ENCODE peak calls at places on chromosomes 7 and 10, in six cellular contexts. B is stromal cell of bone marrow, T is putamen, M is EL, V is GF-D8, O is colonic mucosa. G is an unnamed sample.

GRCh38 chr7:140646931-140647647 is 6.5 kb upstream of the DENND2A start:
- DNase-seq in B (no peak), T (no peak), M (peak), V (no peak), O (peak), G (no peak)

GRCh38 chr7:36217961-36218284 is 64.9 kb downstream of the EEPD1 start:
- DNase-seq in B (no peak), T (no peak), M (no peak), V (no peak), O (no peak), G (no peak)

GRCh38 chr7:94401411-94401810 is 6.7 kb downstream of the COL1A2 start:
- DNase-seq in B (no peak), T (no peak), M (no peak), V (no peak), O (no peak), G (no peak)

GRCh38 chr10:126158537-126158936 is 229.7 kb downstream of the ADAM12 start:
- DNase-seq in B (no peak), T (peak), M (no peak), V (no peak), O (no peak), G (no peak)

GRCh38 chr10:132690821-132691610 is 94.9 kb downstream of the NKX6-2 start:
- DNase-seq in B (no peak), T (no peak), M (no peak), V (no peak), O (no peak), G (no peak)

GRCh38 chr7:135918134-135918533 is 59.0 kb downstream of the MTPN start:
- DNase-seq in B (no peak), T (no peak), M (no peak), V (peak), O (no peak), G (no peak)

GRCh38 chr7:108103566-108104298 is 26.4 kb downstream of the LAMB4 start:
- DNase-seq in B (no peak), T (no peak), M (peak), V (no peak), O (no peak), G (no peak)

GRCh38 chr7:141071855-141072547 is 1.9 kb upstream of the TMEM178B start:
- DNase-seq in B (no peak), T (no peak), M (peak), V (no peak), O (no peak), G (peak)

GRCh38 chr7:91243591-91244368 is 20.5 kb upstream of the FZD1 start:
- DNase-seq in B (no peak), T (no peak), M (peak), V (no peak), O (no peak), G (no peak)

GRCh38 chr7:90173127-90173844 is 19.0 kb downstream of the STEAP1 start:
- DNase-seq in B (peak), T (no peak), M (no peak), V (no peak), O (no peak), G (no peak)

GRCh38 chr7:123867220-123867619 is 22.3 kb downstream of the HYAL4 start:
- DNase-seq in B (no peak), T (no peak), M (no peak), V (no peak), O (no peak), G (no peak)

G was measured in HFF-Myc.